ENCODE peak calls at places on chromosomes 16 and 17, in four cellular contexts. S is hypothalamus, D is BE2C, M is fibroblast of the aortic adventitia. R is an unnamed sample.

GRCh38 chr16:62068747-62069146 is 32.5 kb upstream of the CDH8 start:
- DNase-seq in S (no peak), D (peak; percentile 10), M (no peak), R (no peak)

GRCh38 chr16:71627631-71628236 is 1.8 kb downstream of the MARVELD3 start:
- DNase-seq in S (no peak), D (no peak), M (no peak), R (no peak)

GRCh38 chr17:2794116-2794803 is 2.0 kb upstream of the RAP1GAP2 start:
- DNase-seq in S (no peak), D (no peak), M (no peak), R (no peak)

GRCh38 chr17:31289790-31290189 is 7.2 kb downstream of the OMG start:
- DNase-seq in S (no peak), D (no peak), M (no peak), R (peak; percentile 6)

GRCh38 chr16:67509016-67509415 is 19.6 kb upstream of the RIPOR1 start:
- DNase-seq in S (no peak), D (peak; percentile 30), M (no peak), R (no peak)

GRCh38 chr16:10076037-10076436 is 106.2 kb downstream of the GRIN2A start:
- DNase-seq in S (no peak), D (no peak), M (no peak), R (no peak)

GRCh38 chr17:3896108-3897099 is 3.6 kb upstream of the CAMKK1 start:
- DNase-seq in S (no peak), D (peak; percentile 1), M (peak; percentile 41), R (no peak)

GRCh38 chr17:29870836-29871430 is 59.1 kb downstream of the SSH2 start:
- DNase-seq in S (no peak), D (no peak), M (peak; percentile 5), R (no peak)

GRCh38 chr16:9954181-9954580 is 228.0 kb downstream of the GRIN2A start:
- DNase-seq in S (no peak), D (no peak), M (peak; percentile 4), R (no peak)